ENCODE peak calls at places on chromosomes 13 and 19, in nine cellular contexts. Y is progenitor cell of endocrine pancreas; S is endothelial cell; B is stimulated activated CD4-positive, alpha-beta T cell treated with anti-CD3 and anti-CD28 coated beads, Interleukin-12 subunit alpha, Interleukin-12 subunit beta, amount 100 ng/mL, for 4 hours; C is COLO829; I is activated T-helper 1 cell treated with anti-CD3 and anti-CD28 coated beads, Interleukin-2, amount 50 U/mL, for 16 hours; X is K562; T is astrocyte of the spinal cord; E is dorsolateral prefrontal cortex. D is an unnamed sample.

GRCh38 chr13:51556740-51557139 is 27.5 kb upstream of the WDFY2 start:
- DNase-seq in Y (no peak), S (no peak), B (no peak), C (no peak), I (no peak), X (no peak), T (no peak), E (no peak), D (no peak)

GRCh38 chr19:12772323-12772722 is 3.0 kb downstream of the HOOK2 start:
- DNase-seq in Y (no peak), S (no peak), B (no peak), C (no peak), I (no peak), X (no peak), T (no peak), E (no peak), D (no peak)

GRCh38 chr19:18700501-18701249 is 17.2 kb downstream of the CRTC1 start:
- DNase-seq in Y (no peak), S (peak; percentile 52), B (peak; percentile 60), C (peak; percentile 21), I (peak; percentile 48), X (peak; percentile 84), T (peak; percentile 45), E (no peak), D (peak; percentile 81)

GRCh38 chr13:21871302-21871862 is 200.5 kb downstream of the FGF9 start:
- DNase-seq in Y (no peak), S (no peak), B (no peak), C (no peak), I (no peak), X (no peak), T (no peak), E (no peak), D (peak; percentile 27)

GRCh38 chr13:40388617-40389016 is 277.8 kb downstream of the FOXO1 start:
- DNase-seq in Y (no peak), S (no peak), B (peak; percentile 53), C (no peak), I (peak; percentile 61), X (no peak), T (no peak), E (no peak), D (no peak)

GRCh38 chr19:4414800-4415251 is 12.4 kb downstream of the CHAF1A start:
- DNase-seq in Y (no peak), S (no peak), B (no peak), C (no peak), I (no peak), X (no peak), T (peak; percentile 16), E (no peak), D (no peak)

GRCh38 chr19:44582581-44583265 is 30.6 kb upstream of the IGSF23 start:
- DNase-seq in Y (no peak), S (peak; percentile 35), B (peak; percentile 6), C (peak; percentile 35), I (no peak), X (peak; percentile 78), T (no peak), E (no peak), D (no peak)

GRCh38 chr19:44653977-44654784 is 10.5 kb downstream of the PVR start:
- DNase-seq in Y (peak; percentile 33), S (peak; percentile 66), B (peak; percentile 62), C (no peak), I (peak; percentile 32), X (peak; percentile 57), T (peak; percentile 39), E (no peak), D (peak; percentile 79)

GRCh38 chr19:50368649-50369570 is 3.5 kb upstream of the NAPSA start:
- DNase-seq in Y (peak; percentile 81), S (peak; percentile 80), B (peak; percentile 74), C (peak; percentile 93), I (peak; percentile 59), X (peak; percentile 87), T (peak; percentile 85), E (peak; percentile 78), D (peak; percentile 92)

GRCh38 chr13:80399340-80400163 is 58.6 kb upstream of the SPRY2 start:
- DNase-seq in Y (no peak), S (no peak), B (no peak), C (no peak), I (no peak), X (no peak), T (no peak), E (no peak), D (peak; percentile 71)

GRCh38 chr13:30739646-30740642 is 4.6 kb downstream of the ALOX5AP start:
- DNase-seq in Y (no peak), S (no peak), B (peak; percentile 45), C (peak; percentile 54), I (peak; percentile 20), X (no peak), T (peak; percentile 91), E (no peak), D (no peak)

GRCh38 chr13:69107436-69107835 is 1000.2 kb upstream of the ATXN8OS start:
- DNase-seq in Y (no peak), S (no peak), B (no peak), C (no peak), I (no peak), X (no peak), T (no peak), E (no peak), D (no peak)

GRCh38 chr19:53545271-53546065 is 7.5 kb downstream of the ZNF331 start:
- DNase-seq in Y (no peak), S (no peak), B (no peak), C (no peak), I (no peak), X (no peak), T (peak; percentile 75), E (no peak), D (peak; percentile 30)

GRCh38 chr19:22545751-22546150 is 88.4 kb upstream of the ZNF492 start:
- DNase-seq in Y (no peak), S (peak; percentile 9), B (peak; percentile 8), C (peak; percentile 2), I (no peak), X (peak; percentile 61), T (no peak), E (no peak), D (no peak)

GRCh38 chr13:98959775-98960325 is 18.0 kb downstream of the DOCK9 start:
- DNase-seq in Y (no peak), S (no peak), B (no peak), C (no peak), I (no peak), X (no peak), T (no peak), E (no peak), D (no peak)

GRCh38 chr19:53977429-53977990 is 13.9 kb upstream of the CACNG6 start:
- DNase-seq in Y (peak; percentile 55), S (peak; percentile 75), B (peak; percentile 55), C (peak; percentile 86), I (no peak), X (peak; percentile 80), T (peak; percentile 80), E (peak; percentile 82), D (peak; percentile 69)

GRCh38 chr13:28329395-28330158 is 165.4 kb downstream of the FLT1 start:
- DNase-seq in Y (no peak), S (peak; percentile 51), B (no peak), C (no peak), I (no peak), X (no peak), T (peak; percentile 86), E (no peak), D (peak; percentile 48)

GRCh38 chr19:40543029-40543597 is 33.6 kb upstream of the SHKBP1 start:
- DNase-seq in Y (no peak), S (no peak), B (no peak), C (no peak), I (no peak), X (no peak), T (no peak), E (no peak), D (no peak)

GRCh38 chr13:25738797-25739196 is 313.0 kb downstream of the SHISA2 start:
- DNase-seq in Y (no peak), S (no peak), B (no peak), C (no peak), I (no peak), X (no peak), T (no peak), E (no peak), D (no peak)

GRCh38 chr13:55999709-56000108 is 1141.0 kb upstream of the PRR20A start:
- DNase-seq in Y (no peak), S (peak; percentile 9), B (no peak), C (no peak), I (no peak), X (no peak), T (no peak), E (no peak), D (no peak)

GRCh38 chr19:58182577-58182988 is 278 bp upstream of the ZNF274 start:
- DNase-seq in Y (no peak), S (no peak), B (peak; percentile 77), C (no peak), I (peak; percentile 70), X (peak; percentile 97), T (no peak), E (no peak), D (no peak)

GRCh38 chr13:33610471-33611015 is 207.4 kb upstream of the RFC3 start:
- DNase-seq in Y (no peak), S (no peak), B (peak; percentile 37), C (peak; percentile 93), I (peak; percentile 22), X (no peak), T (peak; percentile 47), E (peak; percentile 77), D (no peak)

GRCh38 chr13:99124695-99125334 is 75.8 kb upstream of the UBAC2 start:
- DNase-seq in Y (no peak), S (no peak), B (no peak), C (peak; percentile 70), I (no peak), X (no peak), T (peak; percentile 74), E (no peak), D (no peak)

GRCh38 chr19:17530586-17530985 is 19.1 kb downstream of the PGLS start:
- DNase-seq in Y (no peak), S (no peak), B (no peak), C (no peak), I (no peak), X (no peak), T (no peak), E (no peak), D (no peak)

GRCh38 chr19:39310558-39311311 is 9.9 kb downstream of the LRFN1 start:
- DNase-seq in Y (no peak), S (no peak), B (no peak), C (no peak), I (no peak), X (peak; percentile 90), T (no peak), E (no peak), D (no peak)

GRCh38 chr19:11578342-11579142 is 1.1 kb upstream of the ACP5 start:
- DNase-seq in Y (no peak), S (peak; percentile 25), B (peak; percentile 32), C (peak; percentile 38), I (no peak), X (peak; percentile 81), T (no peak), E (no peak), D (peak; percentile 72)

GRCh38 chr19:34041922-34042521 is 130.3 kb upstream of the LSM14A start:
- DNase-seq in Y (peak; percentile 56), S (peak; percentile 76), B (peak; percentile 73), C (peak; percentile 40), I (peak; percentile 53), X (peak; percentile 64), T (peak; percentile 5), E (peak; percentile 59), D (peak; percentile 74)

GRCh38 chr19:52923782-52924593 is 760 bp upstream of the ZNF888 start:
- DNase-seq in Y (no peak), S (peak; percentile 35), B (no peak), C (no peak), I (no peak), X (peak; percentile 38), T (no peak), E (no peak), D (peak; percentile 65)

GRCh38 chr19:52658595-52658994 is 20.4 kb upstream of the ZNF83 start:
- DNase-seq in Y (no peak), S (no peak), B (no peak), C (no peak), I (no peak), X (no peak), T (no peak), E (no peak), D (no peak)

GRCh38 chr19:55116232-55117062 is 990 bp downstream of the PPP1R12C start:
- DNase-seq in Y (no peak), S (no peak), B (peak; percentile 41), C (peak; percentile 70), I (no peak), X (peak; percentile 49), T (peak; percentile 45), E (peak; percentile 78), D (peak; percentile 62)

GRCh38 chr13:51643882-51644281 is 59.6 kb downstream of the WDFY2 start:
- DNase-seq in Y (no peak), S (no peak), B (no peak), C (peak; percentile 85), I (no peak), X (no peak), T (peak; percentile 94), E (no peak), D (no peak)